ENCODE peak calls at places on chromosomes 13 and 19, in five cellular contexts. D, N, G, I and W are unnamed samples.

GRCh38 chr19:18274303-18274775 is at the start of gene IQCN:
- DNase-seq in D (peak; percentile 39), N (peak; percentile 48), G (peak; percentile 67), I (peak; percentile 58), W (no peak)

GRCh38 chr19:13056052-13056660 is 46.5 kb downstream of the LYL1 start:
- DNase-seq in D (peak; percentile 75), N (peak; percentile 57), G (no peak), I (peak; percentile 86), W (no peak)

GRCh38 chr19:13095934-13096890 is 6.4 kb downstream of the LYL1 start:
- DNase-seq in D (no peak), N (no peak), G (no peak), I (peak; percentile 59), W (no peak)

GRCh38 chr19:41894350-41894749 is 11.4 kb downstream of the ARHGEF1 start:
- DNase-seq in D (no peak), N (no peak), G (no peak), I (no peak), W (no peak)

GRCh38 chr19:40604647-40605200 is 3.6 kb downstream of the LTBP4 start:
- DNase-seq in D (no peak), N (no peak), G (no peak), I (no peak), W (peak; percentile 76)

GRCh38 chr13:21541980-21542379 is 62.0 kb downstream of the MICU2 start:
- DNase-seq in D (no peak), N (no peak), G (no peak), I (no peak), W (no peak)

GRCh38 chr13:32019612-32020233 is 11.9 kb upstream of the FRY start:
- DNase-seq in D (no peak), N (peak; percentile 82), G (no peak), I (peak; percentile 62), W (no peak)

GRCh38 chr19:3979674-3980352 is 5.5 kb downstream of the EEF2 start:
- DNase-seq in D (no peak), N (no peak), G (no peak), I (no peak), W (no peak)

DNA sequence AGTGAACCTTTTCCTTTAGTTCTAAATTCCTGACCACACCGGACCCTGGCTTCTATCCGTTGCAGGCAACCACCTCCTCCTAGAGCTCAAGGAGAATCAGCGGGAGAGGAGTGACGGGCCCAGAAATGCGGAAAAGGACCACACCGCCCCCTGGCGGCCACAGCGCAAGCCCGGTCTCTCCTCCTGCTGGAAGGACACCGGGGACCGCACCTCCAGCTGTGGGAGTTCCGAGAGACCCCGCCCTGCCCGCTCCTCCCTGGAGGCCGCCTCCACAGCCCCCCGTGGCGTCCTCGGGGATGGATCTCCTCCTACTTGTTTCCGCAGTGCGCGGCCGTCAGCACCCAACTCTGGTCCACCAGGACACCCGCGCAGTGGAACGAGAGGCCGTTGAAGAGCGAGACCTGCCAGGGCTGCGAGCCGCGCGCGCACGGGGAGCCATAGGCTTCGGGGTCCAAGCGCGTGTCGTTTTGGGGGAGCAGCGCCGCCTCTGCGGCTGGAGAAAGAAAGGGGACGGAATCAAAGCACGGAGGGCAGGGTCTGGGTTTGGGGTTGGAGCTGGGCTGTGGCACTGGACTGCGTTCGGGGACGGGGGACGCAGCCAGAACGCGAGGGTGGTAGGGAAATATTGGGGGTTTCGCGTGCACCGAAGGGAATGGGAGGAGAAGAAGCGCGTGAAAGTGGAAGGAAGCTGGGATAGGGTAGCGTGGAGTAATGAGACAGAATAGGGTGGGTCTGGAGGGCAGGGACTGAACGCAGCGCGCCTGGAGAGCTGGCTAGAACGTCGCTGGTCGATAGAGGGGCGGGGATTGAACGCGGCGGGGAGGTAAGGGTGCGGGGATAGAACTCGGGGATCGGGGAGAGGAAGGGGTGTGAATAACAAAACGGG is 2.5 kb downstream of the KLK10 start:
- DNase-seq in D (no peak), N (peak; percentile 8), G (peak; percentile 67), I (peak; percentile 43), W (no peak)
- H3K4me3 ChIP-seq in D (no peak overlapping the region), N (no peak overlapping the region), G (peak overlapping the region; percentile 32), I (peak overlapping the region; percentile 48), W (peak overlapping the region; percentile 53)

GRCh38 chr13:99360696-99361095 is 53.5 kb upstream of the GPR183 start:
- DNase-seq in D (no peak), N (no peak), G (no peak), I (no peak), W (no peak)
- TF ChIP-seq CTCF in D (no peak), N (no peak), G (no peak), I (no peak), W (no peak)

DNA sequence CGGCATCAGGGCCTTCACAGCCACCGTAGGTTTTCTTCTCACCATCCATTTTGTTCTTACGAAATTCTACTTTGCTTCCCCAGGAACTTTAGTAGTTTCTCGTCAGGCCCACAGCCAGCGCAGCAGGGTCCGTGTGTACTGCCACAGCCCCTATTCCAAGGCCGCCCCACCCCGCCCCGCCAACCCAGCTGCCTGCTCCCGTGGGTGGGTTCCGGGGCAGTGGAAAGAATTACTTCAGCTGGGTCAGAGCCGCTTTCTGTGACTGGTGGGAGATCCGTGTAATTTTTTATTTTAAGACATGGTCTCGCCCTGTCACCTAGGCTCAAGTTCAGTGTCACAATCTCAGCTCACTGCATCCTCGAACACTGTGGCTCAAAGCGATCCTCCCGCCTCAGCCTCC is 4.2 kb downstream of the OR7D2 start:
- DNase-seq in D (no peak), N (no peak), G (no peak), I (no peak), W (no peak)
- H3K4me3 ChIP-seq in D (no peak overlapping the region), N (no peak overlapping the region), G (no peak overlapping the region), I (no peak overlapping the region), W (no peak overlapping the region)

GRCh38 chr19:5567360-5567970 is at the start of gene TINCR:
- DNase-seq in D (no peak), N (no peak), G (no peak), I (no peak), W (no peak)
- TF ChIP-seq CTCF in D (no peak), N (no peak), G (no peak), I (no peak), W (no peak)

GRCh38 chr19:35871611-35872010 is 3.2 kb downstream of the APLP1 start:
- DNase-seq in D (no peak), N (no peak), G (no peak), I (no peak), W (no peak)

GRCh38 chr19:35868172-35868822 is at the start of gene APLP1:
- DNase-seq in D (peak; percentile 52), N (peak; percentile 19), G (peak; percentile 68), I (peak; percentile 35), W (no peak)

GRCh38 chr19:35870798-35871197 is 2.4 kb downstream of the APLP1 start:
- DNase-seq in D (no peak), N (no peak), G (no peak), I (no peak), W (no peak)

GRCh38 chr19:35869327-35870123 is 1.2 kb downstream of the APLP1 start:
- DNase-seq in D (peak; percentile 38), N (peak; percentile 69), G (peak; percentile 69), I (peak; percentile 47), W (no peak)

GRCh38 chr19:35868823-35869326 is 501 bp downstream of the APLP1 start:
- DNase-seq in D (no peak), N (no peak), G (no peak), I (no peak), W (no peak)
- H3K4me3 ChIP-seq in D (peak overlapping the region; percentile 52), N (peak overlapping the region; percentile 21), G (peak overlapping the region; percentile 60), I (peak overlapping the region; percentile 31), W (peak overlapping the region; percentile 75)